ENCODE peak calls at places on chromosome 13, in six cellular contexts. Q is stimulated activated CD8-positive, alpha-beta memory T cell treated with anti-CD3 and anti-CD28 coated beads, Interleukin-12 subunit alpha, Interleukin-12 subunit beta, amount 100 ng/mL, for 4 hours; T is cerebellar nuclear complex; E is AG09309; H is EH; U is progenitor cell of endocrine pancreas. N is an unnamed sample.
A peak's percentile ranks its signal among the peaks of the same experiment; 100 is the strongest.

GRCh38 chr13:99984463-99985242 is 3.1 kb downstream of the ZIC2 start:
- DNase-seq in T (no peak), H (no peak), Q (no peak), E (no peak), U (peak; percentile 15), N (no peak)

GRCh38 chr13:40164137-40164536 is 502.3 kb downstream of the FOXO1 start:
- DNase-seq in E (no peak), H (peak; percentile 34), T (no peak), U (no peak), Q (no peak), N (no peak)

GRCh38 chr13:36818483-36819063 is 449 bp upstream of the RFXAP start:
- DNase-seq in E (no peak), H (no peak), Q (no peak), T (no peak), U (no peak), N (no peak)

GRCh38 chr13:24605923-24606372 is 74.3 kb upstream of the ATP12A start:
- DNase-seq in U (no peak), E (peak; percentile 23), H (peak; percentile 19), Q (no peak), T (no peak), N (no peak)

GRCh38 chr13:42971670-42972355 is 20.2 kb downstream of the EPSTI1 start:
- DNase-seq in Q (no peak), E (peak; percentile 55), H (peak; percentile 39), T (no peak), U (no peak), N (no peak)

GRCh38 chr13:29520671-29521070 is 74.8 kb downstream of the SLC7A1 start:
- DNase-seq in U (no peak), Q (no peak), T (no peak), E (peak; percentile 62), H (peak; percentile 92), N (no peak)

GRCh38 chr13:98442391-98443230 is 134.3 kb downstream of the STK24 start:
- DNase-seq in T (no peak), Q (no peak), E (no peak), H (no peak), U (no peak), N (no peak)

GRCh38 chr13:106133025-106133424 is 402.4 kb downstream of the EFNB2 start:
- DNase-seq in H (peak; percentile 93), T (no peak), E (peak; percentile 76), U (no peak), Q (no peak), N (no peak)

GRCh38 chr13:46715363-46715762 is 81.6 kb downstream of the ESD start:
- DNase-seq in E (no peak), H (no peak), T (no peak), U (no peak), Q (no peak), N (no peak)

GRCh38 chr13:112722433-112723250 is 32.8 kb downstream of the ATP11A start:
- DNase-seq in E (peak; percentile 72), Q (no peak), H (peak; percentile 90), T (no peak), U (no peak), N (no peak)

GRCh38 chr13:53250272-53250875 is 221.8 kb downstream of the OLFM4 start:
- DNase-seq in Q (no peak), E (peak; percentile 45), U (peak; percentile 12), H (peak; percentile 71), T (no peak), N (no peak)

GRCh38 chr13:98199480-98199879 is 22.4 kb upstream of the RNF113B start:
- DNase-seq in Q (no peak), E (no peak), T (no peak), U (no peak), H (peak; percentile 41), N (no peak)

GRCh38 chr13:33213024-33213795 is 72.3 kb downstream of the STARD13 start:
- DNase-seq in T (no peak), E (no peak), U (no peak), Q (no peak), H (no peak), N (no peak)

GRCh38 chr13:27621366-27622101 is at the start of gene POLR1D:
- DNase-seq in Q (peak; percentile 78), U (peak; percentile 83), H (peak; percentile 77), T (no peak), E (no peak), N (peak; percentile 94)

GRCh38 chr13:43749503-43749902 is 37.3 kb downstream of the ENOX1 start:
- DNase-seq in U (no peak), E (no peak), T (no peak), H (no peak), Q (no peak), N (no peak)

GRCh38 chr13:103039183-103039582 is 27.0 kb downstream of the SLC10A2 start:
- DNase-seq in E (no peak), T (no peak), H (no peak), U (no peak), Q (no peak), N (no peak)

GRCh38 chr13:65959305-65959704 is 1270.8 kb downstream of the PCDH9 start:
- DNase-seq in T (no peak), U (no peak), Q (no peak), H (peak; percentile 95), E (peak; percentile 82), N (no peak)

GRCh38 chr13:94233401-94233800 is 246.1 kb downstream of the DCT start:
- DNase-seq in Q (no peak), U (no peak), T (no peak), E (peak; percentile 50), H (peak; percentile 89), N (no peak)

GRCh38 chr13:99278199-99278598 is 20.0 kb upstream of the GPR18 start:
- DNase-seq in Q (no peak), H (no peak), U (no peak), T (no peak), E (no peak), N (no peak)

GRCh38 chr13:113843063-113843654 is 20.7 kb downstream of the GAS6 start:
- DNase-seq in T (no peak), H (no peak), E (no peak), Q (no peak), U (no peak), N (no peak)

GRCh38 chr13:51154029-51154555 is 43.0 kb upstream of the C13orf42 start:
- DNase-seq in Q (no peak), H (peak; percentile 53), U (no peak), T (no peak), E (peak; percentile 10), N (no peak)

GRCh38 chr13:31595568-31595967 is 143.8 kb upstream of the RXFP2 start:
- DNase-seq in U (no peak), T (no peak), H (no peak), E (no peak), Q (no peak), N (no peak)

GRCh38 chr13:92175330-92175729 is 776.9 kb downstream of the GPC5 start:
- DNase-seq in T (no peak), U (no peak), Q (no peak), H (no peak), E (no peak), N (no peak)